ENCODE peak calls at places on chromosome 16, in seven cellular contexts. P is IMR-90, E is H9, R is neuronal stem cell, B is mesendoderm, X is H1, D is trophoblast cell. I is an unnamed sample.
A peak's percentile ranks its signal among the peaks of the same experiment; 100 is the strongest.

GRCh38 chr16:1887711-1888354 is 15.9 kb upstream of the MEIOB start:
- DNase-seq in P (no peak), E (no peak), R (no peak), B (no peak), X (no peak), D (no peak), I (no peak)

GRCh38 chr16:75312875-75313274 is 61.5 kb upstream of the BCAR1 start:
- DNase-seq in P (no peak), E (no peak), R (no peak), B (no peak), X (no peak), D (no peak), I (no peak)

GRCh38 chr16:30554933-30555847 is 3.0 kb downstream of the ZNF764 start:
- DNase-seq in P (no peak), E (no peak), R (no peak), B (no peak), X (no peak), D (no peak), I (no peak)

GRCh38 chr16:88121886-88122580 is 170.8 kb downstream of the BANP start:
- DNase-seq in P (no peak), E (no peak), R (no peak), B (no peak), X (no peak), D (no peak), I (no peak)

GRCh38 chr16:84225571-84225970 is 14.2 kb downstream of the KCNG4 start:
- DNase-seq in P (no peak), E (no peak), R (no peak), B (no peak), X (no peak), D (no peak), I (no peak)

GRCh38 chr16:7364054-7364407 is 31.4 kb downstream of the RBFOX1 start:
- DNase-seq in P (no peak), E (no peak), R (no peak), B (peak; percentile 27), X (no peak), D (no peak), I (no peak)

GRCh38 chr16:17211797-17212196 is 259.0 kb downstream of the XYLT1 start:
- DNase-seq in P (no peak), E (peak; percentile 70), R (peak; percentile 36), B (peak; percentile 87), X (no peak), D (peak; percentile 32), I (no peak)

GRCh38 chr16:59684911-59685310 is 950.8 kb upstream of the GOT2 start:
- DNase-seq in P (peak; percentile 41), E (no peak), R (no peak), B (no peak), X (no peak), D (no peak), I (no peak)

GRCh38 chr16:10485698-10486382 is 94.6 kb downstream of the EMP2 start:
- DNase-seq in P (no peak), E (no peak), R (no peak), B (no peak), X (no peak), D (peak; percentile 79), I (no peak)

GRCh38 chr16:88454315-88455057 is 1.4 kb downstream of the ZFPM1 start:
- DNase-seq in P (no peak), E (no peak), R (no peak), B (no peak), X (no peak), D (no peak), I (no peak)

GRCh38 chr16:77613115-77613514 is 109.2 kb upstream of the NUDT7 start:
- DNase-seq in P (no peak), E (no peak), R (no peak), B (no peak), X (no peak), D (peak; percentile 47), I (no peak)

GRCh38 chr16:24035127-24035842 is 199.5 kb downstream of the PRKCB start:
- DNase-seq in P (no peak), E (no peak), R (no peak), B (no peak), X (no peak), D (peak; percentile 22), I (no peak)

GRCh38 chr16:67528870-67529638 is 425 bp downstream of the RIPOR1 start:
- DNase-seq in P (peak; percentile 32), E (no peak), R (no peak), B (peak; percentile 42), X (no peak), D (peak; percentile 75), I (peak; percentile 52)

GRCh38 chr16:31265329-31266245 is 5.8 kb downstream of the ITGAM start:
- DNase-seq in P (peak; percentile 60), E (peak; percentile 60), R (no peak), B (peak; percentile 29), X (peak; percentile 10), D (peak; percentile 69), I (no peak)

GRCh38 chr16:8721693-8722348 is 47.4 kb downstream of the ABAT start:
- DNase-seq in P (no peak), E (no peak), R (no peak), B (no peak), X (no peak), D (no peak), I (no peak)

GRCh38 chr16:67883872-67884261 is 818 bp upstream of the NRN1L start:
- DNase-seq in P (peak; percentile 26), E (peak; percentile 86), R (peak; percentile 45), B (peak; percentile 73), X (no peak), D (peak; percentile 62), I (no peak)

GRCh38 chr16:88505405-88506082 is 52.5 kb downstream of the ZFPM1 start:
- DNase-seq in P (no peak), E (peak; percentile 50), R (no peak), B (peak; percentile 23), X (no peak), D (no peak), I (no peak)

GRCh38 chr16:82368041-82368440 is 198.0 kb upstream of the MPHOSPH6 start:
- DNase-seq in P (peak; percentile 32), E (peak; percentile 55), R (no peak), B (peak; percentile 70), X (no peak), D (peak; percentile 19), I (peak; percentile 18)

GRCh38 chr16:11121083-11121482 is 134.9 kb downstream of the SOCS1 start:
- DNase-seq in P (peak; percentile 43), E (no peak), R (no peak), B (no peak), X (no peak), D (no peak), I (no peak)

DNA sequence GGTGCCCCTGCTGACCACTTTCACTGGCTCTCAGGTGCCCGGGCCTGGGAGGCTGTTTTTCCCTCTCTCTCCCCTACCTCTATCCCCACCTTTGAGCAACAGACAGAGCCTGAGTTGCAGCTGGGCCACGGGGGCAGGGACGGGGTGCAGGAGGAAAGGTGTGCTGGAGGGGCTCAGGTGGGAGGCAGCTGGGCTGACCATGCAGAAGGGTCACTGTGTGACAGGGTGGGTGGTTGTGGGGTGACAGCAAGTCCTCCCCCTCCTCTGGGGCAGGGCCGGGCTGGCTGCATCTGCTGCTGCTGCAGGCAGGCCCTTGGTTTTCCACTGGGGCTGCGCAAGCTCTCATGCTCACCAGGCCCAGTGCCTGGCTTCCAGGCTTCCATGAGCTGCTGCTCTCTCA is 6.6 kb downstream of the ZNF319 start:
- DNase-seq in P (no peak), E (no peak), R (no peak), B (no peak), X (no peak), D (no peak), I (no peak)
- H2AK5ac ChIP-seq in P (no peak overlapping the region), E (no peak overlapping the region), R (no peak overlapping the region), B (no peak overlapping the region), X (no peak overlapping the region), D (peak overlapping the region; percentile 24), I (no peak overlapping the region)

DNA sequence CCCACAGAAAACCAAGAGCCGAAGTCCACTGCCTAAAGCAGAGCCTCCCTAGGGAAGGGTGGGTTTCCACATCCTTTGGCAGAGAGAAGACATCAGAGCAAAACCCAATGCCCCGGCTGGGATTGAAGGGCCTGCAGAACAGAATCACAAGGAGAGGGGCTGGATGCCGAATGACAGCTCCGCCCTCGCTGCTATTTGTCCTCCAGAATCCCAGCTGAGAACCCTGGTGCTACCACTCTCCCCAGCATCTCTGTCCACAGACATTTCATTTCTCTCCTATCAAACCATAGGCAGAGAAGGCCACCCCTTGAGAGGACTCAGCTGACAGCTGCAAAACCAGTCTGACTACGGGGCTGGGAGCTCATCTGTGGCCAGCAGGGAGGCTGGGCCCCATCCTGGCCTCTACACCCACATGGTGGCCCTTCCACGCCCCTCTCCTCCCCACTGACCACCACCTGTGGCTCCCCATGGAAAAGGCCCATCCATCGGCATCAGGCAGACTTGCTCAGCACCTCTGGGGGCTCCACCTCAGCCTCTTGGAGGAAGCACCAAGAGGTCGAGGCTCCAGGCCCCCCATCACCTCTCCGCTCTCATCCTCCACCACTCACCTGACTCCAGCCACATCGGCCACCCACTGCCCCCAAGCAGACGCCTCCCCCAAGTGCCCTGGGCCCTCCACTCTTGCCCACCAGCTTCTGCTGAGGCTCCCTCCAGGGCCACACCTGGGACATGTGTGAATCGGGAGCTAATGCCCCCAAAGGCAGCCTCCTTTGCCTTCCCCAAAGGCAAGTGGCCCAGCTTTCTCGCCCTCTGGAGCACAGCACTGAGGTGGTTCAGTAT is 288.5 kb downstream of the C16orf95 start:
- DNase-seq in P (no peak), E (no peak), R (no peak), B (no peak), X (no peak), D (no peak), I (no peak)
- H3K18ac ChIP-seq in P (no peak overlapping the region), E (no peak overlapping the region), R (peak overlapping the region; percentile 13), B (no peak overlapping the region), X (no peak overlapping the region), D (no peak overlapping the region), I (no peak overlapping the region)

DNA sequence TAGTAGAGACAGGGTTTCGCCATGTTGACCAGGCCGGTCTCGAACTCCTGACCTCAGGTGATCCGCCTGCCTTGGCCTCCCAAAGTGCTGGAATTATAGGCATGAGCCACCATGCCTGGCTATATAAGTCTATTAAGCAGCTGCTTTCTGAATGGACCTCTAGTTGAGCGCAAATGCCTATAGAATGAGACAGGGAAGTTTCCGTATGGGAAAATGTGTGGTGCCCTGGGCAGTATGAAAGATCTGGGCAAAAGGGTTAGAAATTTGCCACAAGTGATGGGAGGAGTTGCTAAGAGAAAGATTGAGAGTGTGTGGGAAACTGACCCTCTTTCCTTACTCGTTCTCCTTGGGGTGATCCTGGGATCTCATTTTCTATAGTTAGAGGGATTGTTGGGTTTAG is 26.3 kb downstream of the SLC6A2 start:
- DNase-seq in P (no peak), E (no peak), R (no peak), B (no peak), X (no peak), D (peak; percentile 90), I (no peak)
- H2AK5ac ChIP-seq in P (no peak overlapping the region), E (no peak overlapping the region), R (no peak overlapping the region), B (no peak overlapping the region), X (no peak overlapping the region), D (no peak overlapping the region), I (no peak overlapping the region)

DNA sequence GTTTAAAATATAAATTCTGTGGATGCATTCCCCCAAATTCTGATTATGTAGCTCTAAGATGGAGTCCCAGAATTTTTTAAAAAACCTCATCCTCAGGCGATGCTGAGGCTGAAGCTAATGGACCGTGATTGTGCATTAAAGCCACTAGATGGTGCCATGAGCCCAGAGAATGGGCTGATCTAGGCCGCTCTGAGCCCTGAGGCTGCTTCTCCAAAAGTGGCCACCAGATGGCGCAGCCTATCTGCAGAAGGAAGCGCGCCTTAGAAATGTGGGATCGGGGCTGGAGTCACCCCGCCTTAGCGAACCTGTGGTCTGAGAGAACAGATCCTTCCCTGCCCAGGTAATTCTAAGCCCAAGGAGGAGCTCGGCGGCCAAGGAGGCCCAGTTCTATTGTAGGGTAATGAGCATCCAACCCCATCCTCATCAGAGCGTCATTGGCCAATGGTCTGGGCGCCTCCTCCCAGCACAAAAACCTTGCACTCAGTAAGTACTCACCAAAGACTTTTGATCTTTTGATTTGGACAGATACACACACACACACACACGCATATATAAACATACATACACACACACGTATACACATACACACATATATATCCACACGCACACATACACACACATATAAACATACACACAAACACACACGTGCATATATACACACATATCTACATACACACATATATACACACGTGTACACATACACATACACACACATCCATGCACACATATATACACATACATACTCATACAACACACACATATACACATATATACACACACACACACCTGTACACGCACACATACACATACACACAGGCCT is 13.7 kb upstream of the MMP2 start:
- DNase-seq in P (peak; percentile 79), E (peak; percentile 88), R (peak; percentile 92), B (peak; percentile 91), X (peak; percentile 84), D (peak; percentile 96), I (peak; percentile 79)
- H3K18ac ChIP-seq in P (no peak overlapping the region), E (no peak overlapping the region), R (no peak overlapping the region), B (no peak overlapping the region), X (no peak overlapping the region), D (no peak overlapping the region), I (no peak overlapping the region)

I was measured in mesenchymal stem cell.